ENCODE peak calls at places on chromosome 21, in four cellular contexts. One of them, this sample, is unnamed.

GRCh38 chr21:44090332-44090731 is 16.9 kb upstream of the PWP2 start:
- DNase-seq in astrocyte: no peak
- DNase-seq in CD8-positive, alpha-beta T cell: peak; percentile 45
- DNase-seq in psoas muscle: no peak
- DNase-seq in this sample: no peak

GRCh38 chr21:16678479-16678878 is 834.4 kb upstream of the CXADR start:
- DNase-seq in CD8-positive, alpha-beta T cell: no peak
- DNase-seq in astrocyte: no peak
- DNase-seq in psoas muscle: no peak
- DNase-seq in this sample: no peak

GRCh38 chr21:25133939-25134338 is 473.3 kb downstream of the MRPL39 start:
- DNase-seq in CD8-positive, alpha-beta T cell: no peak
- DNase-seq in psoas muscle: no peak
- DNase-seq in astrocyte: peak; percentile 65
- DNase-seq in this sample: no peak

GRCh38 chr21:25643486-25643885 is 4.4 kb downstream of the JAM2 start:
- DNase-seq in astrocyte: no peak
- DNase-seq in psoas muscle: no peak
- DNase-seq in CD8-positive, alpha-beta T cell: no peak
- DNase-seq in this sample: no peak

GRCh38 chr21:23522750-23523149 is 2084.5 kb downstream of the MRPL39 start:
- DNase-seq in psoas muscle: no peak
- DNase-seq in CD8-positive, alpha-beta T cell: no peak
- DNase-seq in astrocyte: no peak
- DNase-seq in this sample: no peak

GRCh38 chr21:13937236-13937635 is 273.5 kb downstream of the LIPI start:
- DNase-seq in CD8-positive, alpha-beta T cell: no peak
- DNase-seq in psoas muscle: no peak
- DNase-seq in astrocyte: no peak
- DNase-seq in this sample: no peak

GRCh38 chr21:19489930-19490329 is 1086.3 kb upstream of the TMPRSS15 start:
- DNase-seq in astrocyte: no peak
- DNase-seq in psoas muscle: no peak
- DNase-seq in CD8-positive, alpha-beta T cell: no peak
- DNase-seq in this sample: no peak

GRCh38 chr21:15121655-15122120 is 56.9 kb upstream of the NRIP1 start:
- DNase-seq in astrocyte: peak; percentile 51
- DNase-seq in psoas muscle: peak; percentile 80
- DNase-seq in CD8-positive, alpha-beta T cell: no peak
- DNase-seq in this sample: no peak

GRCh38 chr21:44000360-44000759 is 11.7 kb upstream of the TRAPPC10 start:
- DNase-seq in psoas muscle: no peak
- DNase-seq in CD8-positive, alpha-beta T cell: no peak
- DNase-seq in astrocyte: no peak
- DNase-seq in this sample: no peak

GRCh38 chr21:38080888-38081287 is 164.6 kb upstream of the KCNJ6 start:
- DNase-seq in psoas muscle: no peak
- DNase-seq in astrocyte: no peak
- DNase-seq in CD8-positive, alpha-beta T cell: no peak
- DNase-seq in this sample: no peak

GRCh38 chr21:15190412-15190811 is 125.6 kb upstream of the NRIP1 start:
- DNase-seq in CD8-positive, alpha-beta T cell: no peak
- DNase-seq in psoas muscle: no peak
- DNase-seq in astrocyte: no peak
- DNase-seq in this sample: no peak

GRCh38 chr21:14916676-14917141 is 148.1 kb downstream of the NRIP1 start:
- DNase-seq in psoas muscle: no peak
- DNase-seq in astrocyte: peak; percentile 34
- DNase-seq in CD8-positive, alpha-beta T cell: no peak
- DNase-seq in this sample: no peak

GRCh38 chr21:41751621-41752020 is 15.2 kb downstream of the RIPK4 start:
- DNase-seq in psoas muscle: no peak
- DNase-seq in CD8-positive, alpha-beta T cell: no peak
- DNase-seq in astrocyte: no peak
- DNase-seq in this sample: no peak

GRCh38 chr21:15001773-15002647 is 62.8 kb downstream of the NRIP1 start:
- DNase-seq in CD8-positive, alpha-beta T cell: no peak
- DNase-seq in astrocyte: no peak
- DNase-seq in psoas muscle: no peak
- DNase-seq in this sample: no peak

GRCh38 chr21:23837564-23837963 is 1769.7 kb downstream of the MRPL39 start:
- DNase-seq in astrocyte: no peak
- DNase-seq in CD8-positive, alpha-beta T cell: no peak
- DNase-seq in psoas muscle: no peak
- DNase-seq in this sample: no peak

GRCh38 chr21:38938343-38938742 is 132.6 kb downstream of the ETS2 start:
- DNase-seq in astrocyte: no peak
- DNase-seq in psoas muscle: no peak
- DNase-seq in CD8-positive, alpha-beta T cell: no peak
- DNase-seq in this sample: no peak

GRCh38 chr21:25638634-25639166 is 358 bp upstream of the JAM2 start:
- DNase-seq in psoas muscle: no peak
- DNase-seq in CD8-positive, alpha-beta T cell: no peak
- DNase-seq in astrocyte: no peak
- DNase-seq in this sample: no peak

GRCh38 chr21:39966786-39967185 is 99.5 kb downstream of the PCP4 start:
- DNase-seq in CD8-positive, alpha-beta T cell: no peak
- DNase-seq in psoas muscle: no peak
- DNase-seq in astrocyte: no peak
- DNase-seq in this sample: no peak

GRCh38 chr21:37763298-37763697 is 153.0 kb downstream of the KCNJ6 start:
- DNase-seq in astrocyte: no peak
- DNase-seq in CD8-positive, alpha-beta T cell: no peak
- DNase-seq in psoas muscle: no peak
- DNase-seq in this sample: no peak

GRCh38 chr21:41147096-41147978 is 20.6 kb upstream of the BACE2 start:
- DNase-seq in astrocyte: no peak
- DNase-seq in CD8-positive, alpha-beta T cell: no peak
- DNase-seq in psoas muscle: no peak
- DNase-seq in this sample: no peak

GRCh38 chr21:44425307-44425894 is 29.9 kb upstream of the LRRC3 start:
- DNase-seq in psoas muscle: peak; percentile 27
- DNase-seq in astrocyte: no peak
- DNase-seq in CD8-positive, alpha-beta T cell: no peak
- DNase-seq in this sample: no peak

GRCh38 chr21:38286739-38287426 is 30.1 kb downstream of the KCNJ15 start:
- DNase-seq in astrocyte: peak; percentile 48
- DNase-seq in psoas muscle: no peak
- DNase-seq in CD8-positive, alpha-beta T cell: no peak
- DNase-seq in this sample: no peak

GRCh38 chr21:44313451-44313850 is 13.6 kb downstream of the PFKL start:
- DNase-seq in psoas muscle: no peak
- DNase-seq in CD8-positive, alpha-beta T cell: no peak
- DNase-seq in astrocyte: no peak
- DNase-seq in this sample: no peak

GRCh38 chr21:38817371-38818335 is 11.9 kb downstream of the ETS2 start:
- DNase-seq in astrocyte: peak; percentile 75
- DNase-seq in CD8-positive, alpha-beta T cell: no peak
- DNase-seq in psoas muscle: no peak
- DNase-seq in this sample: no peak

GRCh38 chr21:46234436-46234950 is 5.9 kb upstream of the LSS start:
- DNase-seq in astrocyte: no peak
- DNase-seq in psoas muscle: no peak
- DNase-seq in CD8-positive, alpha-beta T cell: no peak
- DNase-seq in this sample: no peak
- H3K36me3 ChIP-seq in astrocyte: peaks cover 47% of the 10 kb centered on the region
- H3K36me3 ChIP-seq in psoas muscle: peaks cover 20% of the 10 kb centered on the region
- H3K36me3 ChIP-seq in CD8-positive, alpha-beta T cell: peaks cover 27% of the 10 kb centered on the region
- H3K36me3 ChIP-seq in this sample: no peaks in the 10 kb centered on the region

DNA sequence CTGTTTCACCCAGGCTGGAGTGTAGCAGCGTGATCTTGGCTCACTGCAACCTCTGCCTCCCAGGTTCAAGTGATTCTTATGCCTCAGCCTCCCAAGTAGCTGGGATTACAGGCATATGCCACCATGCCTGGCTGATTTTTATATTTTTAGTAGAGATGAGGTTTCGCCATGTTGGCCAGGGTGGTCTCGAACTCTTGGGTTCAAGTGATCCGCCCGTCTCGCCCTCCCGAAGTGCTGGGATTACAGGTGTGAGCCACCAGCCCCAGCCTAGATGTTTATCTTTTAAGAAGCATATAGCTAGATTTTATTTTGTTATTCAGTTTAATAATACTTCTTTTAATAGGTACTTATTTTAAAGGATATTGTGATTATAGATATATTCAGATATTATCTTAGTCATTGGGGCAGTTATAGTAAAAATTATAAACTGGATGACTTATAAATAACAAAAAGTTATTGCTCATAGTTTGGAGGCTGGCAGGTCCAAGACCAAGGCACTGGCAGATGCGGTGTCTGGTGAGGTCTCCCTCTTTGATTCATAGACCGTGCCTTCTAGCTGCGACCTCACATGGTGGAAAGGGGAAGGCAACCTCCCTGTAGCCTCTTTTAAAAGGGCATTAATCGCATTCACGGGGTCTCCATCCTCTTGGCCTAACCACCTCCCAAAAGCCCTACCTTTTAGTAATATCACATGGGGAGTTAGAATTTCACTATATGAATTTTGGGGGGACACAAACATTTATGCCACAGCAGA is 3.1 kb upstream of the KCNE2 start:
- DNase-seq in psoas muscle: no peak
- DNase-seq in astrocyte: no peak
- DNase-seq in CD8-positive, alpha-beta T cell: no peak
- DNase-seq in this sample: no peak
- TF ChIP-seq CTCF in psoas muscle: no peak
- TF ChIP-seq CTCF in astrocyte: no peak
- TF ChIP-seq CTCF in CD8-positive, alpha-beta T cell: no peak
- TF ChIP-seq CTCF in this sample: no peak

GRCh38 chr21:42862123-42862475 is 17.2 kb downstream of the WDR4 start:
- DNase-seq in psoas muscle: no peak
- DNase-seq in CD8-positive, alpha-beta T cell: no peak
- DNase-seq in astrocyte: no peak
- DNase-seq in this sample: no peak
- H3K36me3 ChIP-seq in psoas muscle: no peaks in the 10 kb centered on the region
- H3K36me3 ChIP-seq in CD8-positive, alpha-beta T cell: peaks cover 43% of the 10 kb centered on the region
- H3K36me3 ChIP-seq in astrocyte: peaks cover 17% of the 10 kb centered on the region
- H3K36me3 ChIP-seq in this sample: no peaks in the 10 kb centered on the region

DNA sequence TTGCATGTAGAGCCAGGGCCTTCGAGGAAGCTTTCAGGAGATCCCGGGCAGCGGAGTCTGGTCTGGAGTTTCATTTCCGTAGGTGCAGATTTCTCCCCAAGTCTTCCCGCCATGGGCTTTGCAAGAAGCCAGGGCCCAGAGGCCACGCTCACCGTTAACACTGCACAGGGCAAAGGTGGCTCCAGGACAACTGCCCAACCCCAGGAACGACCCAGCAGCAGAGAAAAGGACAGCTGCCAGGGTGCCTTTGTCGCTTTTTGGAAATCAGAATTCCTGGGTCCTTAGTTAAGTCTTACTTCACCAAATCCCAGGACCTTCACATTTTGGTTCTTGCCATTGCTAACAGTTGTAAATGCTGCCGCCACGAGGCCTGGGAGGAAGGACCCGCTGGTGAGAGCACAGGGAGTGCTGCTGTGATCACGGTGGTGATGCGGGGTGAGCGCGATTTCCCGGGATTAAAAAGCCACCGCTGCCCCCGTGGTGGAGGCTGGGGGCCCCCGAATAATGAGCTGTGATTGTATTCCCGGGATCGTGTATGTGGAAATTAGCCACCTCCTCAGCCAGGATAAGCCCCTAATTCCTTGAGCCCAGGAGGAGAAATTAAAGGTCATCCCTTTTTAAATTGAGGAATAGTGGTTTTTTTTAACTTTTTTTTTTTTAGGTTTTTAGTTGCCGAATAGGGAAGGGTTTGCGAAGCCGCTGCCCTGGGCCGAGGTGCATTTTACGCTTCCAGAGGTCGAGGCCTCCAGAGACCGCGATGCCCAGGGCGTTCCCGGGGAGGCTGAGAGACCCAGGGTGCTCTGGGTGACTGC is 8.2 kb downstream of the SIM2 start:
- DNase-seq in CD8-positive, alpha-beta T cell: no peak
- DNase-seq in astrocyte: no peak
- DNase-seq in psoas muscle: no peak
- DNase-seq in this sample: no peak
- TF ChIP-seq CTCF in CD8-positive, alpha-beta T cell: no peak
- TF ChIP-seq CTCF in astrocyte: no peak
- TF ChIP-seq CTCF in psoas muscle: no peak
- TF ChIP-seq CTCF in this sample: no peak

DNA sequence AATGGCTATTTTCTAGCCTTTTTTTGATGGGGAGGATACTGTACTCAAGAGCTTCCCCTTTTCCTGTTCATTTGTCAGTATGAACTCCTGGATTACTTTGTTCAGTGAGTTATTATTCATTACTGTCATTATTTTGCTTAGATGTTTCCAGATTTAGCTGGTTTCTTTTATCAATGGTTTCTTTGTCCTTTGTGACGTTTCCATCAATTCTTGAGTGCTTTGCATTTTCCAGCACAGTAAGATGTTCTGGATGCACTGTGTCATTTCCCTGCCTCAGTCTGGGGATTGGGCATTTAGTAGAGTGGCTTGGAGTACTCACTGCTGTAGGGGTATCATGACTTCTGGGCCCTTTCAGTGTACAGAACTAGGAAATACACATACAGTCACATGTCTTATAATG is 34.2 kb downstream of the MRPS6 start:
- DNase-seq in psoas muscle: no peak
- DNase-seq in CD8-positive, alpha-beta T cell: no peak
- DNase-seq in astrocyte: no peak
- DNase-seq in this sample: no peak
- H3K36me3 ChIP-seq in psoas muscle: no peaks in the 10 kb centered on the region
- H3K36me3 ChIP-seq in CD8-positive, alpha-beta T cell: peaks cover 3% of the 10 kb centered on the region
- H3K36me3 ChIP-seq in astrocyte: no peaks in the 10 kb centered on the region
- H3K36me3 ChIP-seq in this sample: no peaks in the 10 kb centered on the region

GRCh38 chr21:45639206-45640000 is 4.1 kb upstream of the PCBP3 start:
- DNase-seq in psoas muscle: no peak
- DNase-seq in astrocyte: no peak
- DNase-seq in CD8-positive, alpha-beta T cell: no peak
- DNase-seq in this sample: no peak

GRCh38 chr21:45640001-45640887 is 3.3 kb upstream of the PCBP3 start:
- DNase-seq in astrocyte: no peak
- DNase-seq in CD8-positive, alpha-beta T cell: no peak
- DNase-seq in psoas muscle: no peak
- DNase-seq in this sample: no peak

GRCh38 chr21:45641480-45642035 is 2.0 kb upstream of the PCBP3 start:
- DNase-seq in CD8-positive, alpha-beta T cell: no peak
- DNase-seq in psoas muscle: no peak
- DNase-seq in astrocyte: no peak
- DNase-seq in this sample: no peak

GRCh38 chr21:45642122-45642813 is 1.3 kb upstream of the PCBP3 start:
- DNase-seq in astrocyte: no peak
- DNase-seq in psoas muscle: no peak
- DNase-seq in CD8-positive, alpha-beta T cell: no peak
- DNase-seq in this sample: no peak

DNA sequence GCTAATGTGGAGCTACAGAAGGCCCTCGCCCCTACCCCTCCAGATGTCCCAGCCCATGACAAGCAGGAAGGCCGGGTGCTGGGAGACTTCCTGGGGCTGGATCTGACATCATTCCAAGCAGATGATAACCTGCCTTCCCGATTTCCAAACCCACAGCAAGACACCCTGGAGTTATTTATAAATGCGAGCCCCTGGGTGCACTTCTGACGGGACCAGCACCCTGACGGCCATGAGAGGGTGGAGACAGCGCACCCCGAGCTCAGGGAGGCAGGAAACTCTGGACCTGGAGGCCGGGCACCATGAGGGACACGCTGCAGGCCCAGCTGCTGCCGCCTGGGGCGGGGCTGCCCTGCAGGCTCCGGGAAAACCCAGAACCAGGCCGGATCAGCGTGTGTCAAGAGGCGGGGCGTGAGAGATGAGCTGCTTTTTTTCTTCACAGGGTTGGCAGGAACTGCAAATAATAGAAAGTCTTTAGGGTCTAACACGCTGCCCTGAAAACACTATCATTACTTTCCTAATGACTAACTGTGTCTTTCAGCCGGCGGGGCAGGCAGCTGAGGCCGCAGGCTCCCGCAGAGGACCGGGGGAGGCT is 2.5 kb upstream of the PCBP3 start:
- DNase-seq in astrocyte: no peak
- DNase-seq in psoas muscle: no peak
- DNase-seq in CD8-positive, alpha-beta T cell: no peak
- DNase-seq in this sample: no peak
- TF ChIP-seq CTCF in astrocyte: no peak
- TF ChIP-seq CTCF in psoas muscle: no peak
- TF ChIP-seq CTCF in CD8-positive, alpha-beta T cell: no peak
- TF ChIP-seq CTCF in this sample: no peak

This sample was measured in uterus.